ENCODE peak calls at places on chromosomes 3 and 15, in nine cellular contexts. U is stomach; Q is activated CD8-positive, alpha-beta memory T cell treated with anti-CD3 and anti-CD28 coated beads for 24 hours; B is AG08395; O is heart right ventricle; Y is psoas muscle; V is EL; P is T-helper 22 cell; C is SW480. L is an unnamed sample.

GRCh38 chr3:52023860-52024764 is 28.4 kb upstream of the RPL29 start:
- DNase-seq in U (no peak), Q (no peak), Y (no peak), V (no peak), O (peak; percentile 40), C (no peak), P (no peak), B (no peak), L (no peak)

GRCh38 chr15:47439146-47439869 is 278.0 kb upstream of the SEMA6D start:
- DNase-seq in U (no peak), C (no peak), P (no peak), B (peak; percentile 40), Y (no peak), V (no peak), Q (no peak), O (no peak), L (no peak)

GRCh38 chr15:94858011-94858410 is 626.6 kb downstream of the MCTP2 start:
- DNase-seq in B (no peak), Q (no peak), O (no peak), V (no peak), C (no peak), U (no peak), P (no peak), Y (no peak), L (no peak)

GRCh38 chr15:46329876-46330275 is 695.0 kb downstream of the SQOR start:
- DNase-seq in B (no peak), O (no peak), C (no peak), Y (no peak), U (no peak), Q (no peak), P (no peak), V (no peak), L (no peak)

GRCh38 chr15:39881790-39882189 is 38.3 kb downstream of the GPR176 start:
- DNase-seq in B (no peak), C (no peak), Q (no peak), O (no peak), P (no peak), V (no peak), U (no peak), Y (no peak), L (no peak)

GRCh38 chr15:93566777-93567176 is 477.8 kb upstream of the RGMA start:
- DNase-seq in V (no peak), P (no peak), B (no peak), C (peak; percentile 37), Y (no peak), O (no peak), Q (no peak), U (no peak), L (no peak)

GRCh38 chr15:88982946-88983342 is 69.8 kb upstream of the MFGE8 start:
- DNase-seq in P (no peak), C (no peak), O (no peak), Y (no peak), V (no peak), Q (no peak), B (no peak), U (no peak), L (no peak)

GRCh38 chr15:42404461-42405235 is 45.3 kb downstream of the CAPN3 start:
- DNase-seq in B (no peak), P (no peak), V (no peak), Y (peak; percentile 75), U (no peak), Q (peak; percentile 48), O (no peak), C (no peak), L (no peak)

GRCh38 chr3:158718490-158719170 is 13.6 kb downstream of the RARRES1 start:
- DNase-seq in U (no peak), O (no peak), Y (no peak), P (no peak), V (peak; percentile 97), Q (no peak), B (peak; percentile 50), C (no peak), L (no peak)

GRCh38 chr3:196966526-196967401 is 1.9 kb downstream of the PIGZ start:
- DNase-seq in V (no peak), U (no peak), Q (no peak), C (no peak), Y (no peak), P (no peak), B (no peak), O (no peak), L (no peak)

GRCh38 chr3:14206548-14207177 is 28.0 kb downstream of the LSM3 start:
- DNase-seq in O (no peak), V (no peak), B (no peak), U (no peak), C (no peak), P (no peak), Y (no peak), Q (no peak), L (no peak)

GRCh38 chr3:157129782-157130137 is 30.2 kb downstream of the CCNL1 start:
- DNase-seq in V (no peak), U (peak; percentile 53), B (no peak), C (no peak), O (no peak), Y (no peak), Q (peak; percentile 65), P (no peak), L (peak; percentile 20)

GRCh38 chr15:67066041-67067021 is 929 bp downstream of the SMAD3 start:
- DNase-seq in V (no peak), U (no peak), Q (peak; percentile 77), B (no peak), P (no peak), C (no peak), O (peak; percentile 31), Y (peak; percentile 68), L (peak; percentile 46)

GRCh38 chr3:40877651-40878463 is 321.4 kb upstream of the CTNNB1 start:
- DNase-seq in C (peak; percentile 35), U (peak; percentile 81), P (no peak), Y (peak; percentile 65), O (peak; percentile 69), Q (no peak), V (no peak), B (no peak), L (peak; percentile 89)

GRCh38 chr15:65766422-65767263 is 25.4 kb downstream of the DENND4A start:
- DNase-seq in O (no peak), Y (no peak), B (no peak), U (no peak), V (no peak), Q (no peak), P (no peak), C (no peak), L (no peak)

GRCh38 chr3:52437326-52438103 is 7.4 kb downstream of the SEMA3G start:
- DNase-seq in O (no peak), B (no peak), C (no peak), Y (no peak), V (no peak), U (peak; percentile 82), P (no peak), Q (no peak), L (peak; percentile 43)

GRCh38 chr3:28574036-28574435 is 225.4 kb upstream of the AZI2 start:
- DNase-seq in O (no peak), C (no peak), V (no peak), U (no peak), B (no peak), Y (no peak), P (no peak), Q (no peak), L (no peak)

GRCh38 chr3:99471353-99472323 is 166.8 kb upstream of the COL8A1 start:
- DNase-seq in Q (no peak), C (no peak), B (no peak), O (peak; percentile 35), P (no peak), Y (peak; percentile 68), V (no peak), U (no peak), L (no peak)

GRCh38 chr15:22810033-22810734 is 23.7 kb downstream of the NIPA1 start:
- DNase-seq in O (no peak), B (no peak), U (no peak), V (no peak), Y (no peak), Q (no peak), C (no peak), P (no peak), L (no peak)